ENCODE peak calls at places on chromosomes 16 and 17, in four cellular contexts. One of them, this sample, is unnamed.
A peak's percentile ranks its signal among the peaks of the same experiment; 100 is the strongest.

GRCh38 chr16:56559109-56559508 is 5.8 kb upstream of the MT4 start:
- DNase-seq in HAP-1: no peak
- DNase-seq in hepatocyte: no peak
- DNase-seq in endothelial cell of umbilical vein: no peak
- DNase-seq in this sample: no peak

GRCh38 chr17:31054761-31055160 is 40.0 kb upstream of the NF1 start:
- DNase-seq in HAP-1: no peak
- DNase-seq in hepatocyte: no peak
- DNase-seq in endothelial cell of umbilical vein: no peak
- DNase-seq in this sample: no peak

GRCh38 chr16:22139008-22139407 is 23.3 kb upstream of the SDR42E2 start:
- DNase-seq in HAP-1: no peak
- DNase-seq in hepatocyte: no peak
- DNase-seq in endothelial cell of umbilical vein: no peak
- DNase-seq in this sample: no peak

GRCh38 chr16:84048871-84049270 is 6.3 kb upstream of the SLC38A8 start:
- DNase-seq in HAP-1: no peak
- DNase-seq in hepatocyte: no peak
- DNase-seq in endothelial cell of umbilical vein: no peak
- DNase-seq in this sample: no peak

GRCh38 chr17:40647549-40648325 is at the start of gene SMARCE1:
- DNase-seq in HAP-1: peak; percentile 40
- DNase-seq in hepatocyte: peak; percentile 87
- DNase-seq in endothelial cell of umbilical vein: peak; percentile 83
- DNase-seq in this sample: peak; percentile 87

GRCh38 chr17:7443499-7444485 is 1.1 kb upstream of the CHRNB1 start:
- DNase-seq in HAP-1: no peak
- DNase-seq in hepatocyte: no peak
- DNase-seq in endothelial cell of umbilical vein: peak; percentile 14
- DNase-seq in this sample: no peak

GRCh38 chr16:85610446-85611204 is 2.5 kb upstream of the GSE1 start:
- DNase-seq in HAP-1: peak; percentile 74
- DNase-seq in hepatocyte: peak; percentile 94
- DNase-seq in endothelial cell of umbilical vein: peak; percentile 53
- DNase-seq in this sample: peak; percentile 83

GRCh38 chr17:81966343-81967243 is 5.6 kb upstream of the NOTUM start:
- DNase-seq in HAP-1: no peak
- DNase-seq in hepatocyte: peak; percentile 80
- DNase-seq in endothelial cell of umbilical vein: no peak
- DNase-seq in this sample: peak; percentile 69

GRCh38 chr17:63434951-63435571 is 11.0 kb downstream of the CYB561 start:
- DNase-seq in HAP-1: no peak
- DNase-seq in hepatocyte: no peak
- DNase-seq in endothelial cell of umbilical vein: peak; percentile 39
- DNase-seq in this sample: no peak

GRCh38 chr17:78996781-78997201 is 12.8 kb downstream of the CANT1 start:
- DNase-seq in HAP-1: no peak
- DNase-seq in hepatocyte: no peak
- DNase-seq in endothelial cell of umbilical vein: no peak
- DNase-seq in this sample: no peak

GRCh38 chr16:75376475-75376907 is 56.8 kb downstream of the CFDP1 start:
- DNase-seq in HAP-1: no peak
- DNase-seq in hepatocyte: peak; percentile 45
- DNase-seq in endothelial cell of umbilical vein: no peak
- DNase-seq in this sample: no peak

GRCh38 chr17:41538565-41538991 is 10.5 kb upstream of the KRT19 start:
- DNase-seq in HAP-1: no peak
- DNase-seq in hepatocyte: peak; percentile 52
- DNase-seq in endothelial cell of umbilical vein: no peak
- DNase-seq in this sample: no peak

GRCh38 chr17:80791758-80792284 is 199.8 kb upstream of the CHMP6 start:
- DNase-seq in HAP-1: no peak
- DNase-seq in hepatocyte: peak; percentile 86
- DNase-seq in endothelial cell of umbilical vein: peak; percentile 98
- DNase-seq in this sample: no peak

GRCh38 chr17:36778458-36778857 is 158.8 kb upstream of the LHX1 start:
- DNase-seq in HAP-1: no peak
- DNase-seq in hepatocyte: no peak
- DNase-seq in endothelial cell of umbilical vein: no peak
- DNase-seq in this sample: no peak

GRCh38 chr16:68229431-68230175 is 6.3 kb downstream of the ESRP2 start:
- DNase-seq in HAP-1: peak; percentile 41
- DNase-seq in hepatocyte: peak; percentile 80
- DNase-seq in endothelial cell of umbilical vein: peak; percentile 66
- DNase-seq in this sample: peak; percentile 37

GRCh38 chr17:50255766-50256480 is 18.3 kb upstream of the TMEM92 start:
- DNase-seq in HAP-1: no peak
- DNase-seq in hepatocyte: no peak
- DNase-seq in endothelial cell of umbilical vein: no peak
- DNase-seq in this sample: no peak

GRCh38 chr16:83185902-83186301 is 559.1 kb downstream of the CDH13 start:
- DNase-seq in HAP-1: no peak
- DNase-seq in hepatocyte: no peak
- DNase-seq in endothelial cell of umbilical vein: no peak
- DNase-seq in this sample: no peak

GRCh38 chr17:63646492-63646815 is 24.2 kb downstream of the MAP3K3 start:
- DNase-seq in HAP-1: no peak
- DNase-seq in hepatocyte: no peak
- DNase-seq in endothelial cell of umbilical vein: no peak
- DNase-seq in this sample: no peak

GRCh38 chr17:36934144-36934758 is 3.0 kb upstream of the LHX1 start:
- DNase-seq in HAP-1: no peak
- DNase-seq in hepatocyte: no peak
- DNase-seq in endothelial cell of umbilical vein: no peak
- DNase-seq in this sample: no peak

GRCh38 chr16:1870365-1871082 is 1.4 kb downstream of the MEIOB start:
- DNase-seq in HAP-1: no peak
- DNase-seq in hepatocyte: peak; percentile 28
- DNase-seq in endothelial cell of umbilical vein: peak; percentile 29
- DNase-seq in this sample: no peak

GRCh38 chr16:29925173-29925804 is 737 bp downstream of the KCTD13 start:
- DNase-seq in HAP-1: no peak
- DNase-seq in hepatocyte: no peak
- DNase-seq in endothelial cell of umbilical vein: peak; percentile 37
- DNase-seq in this sample: no peak

GRCh38 chr17:34154916-34155730 is 100.0 kb upstream of the CCL2 start:
- DNase-seq in HAP-1: no peak
- DNase-seq in hepatocyte: no peak
- DNase-seq in endothelial cell of umbilical vein: no peak
- DNase-seq in this sample: peak; percentile 58

GRCh38 chr16:14522617-14523135 is 107.4 kb downstream of the PARN start:
- DNase-seq in HAP-1: peak; percentile 80
- DNase-seq in hepatocyte: no peak
- DNase-seq in endothelial cell of umbilical vein: no peak
- DNase-seq in this sample: no peak
- H3K36me3 ChIP-seq in HAP-1: peaks cover 2% of the 10 kb centered on the region
- H3K36me3 ChIP-seq in hepatocyte: no peaks in the 10 kb centered on the region
- H3K36me3 ChIP-seq in endothelial cell of umbilical vein: no peaks in the 10 kb centered on the region
- H3K36me3 ChIP-seq in this sample: no peaks in the 10 kb centered on the region

GRCh38 chr16:11032922-11033291 is 88.5 kb downstream of the CLEC16A start:
- DNase-seq in HAP-1: no peak
- DNase-seq in hepatocyte: peak; percentile 32
- DNase-seq in endothelial cell of umbilical vein: no peak
- DNase-seq in this sample: peak; percentile 42
- H3K36me3 ChIP-seq in HAP-1: no peaks in the 10 kb centered on the region
- H3K36me3 ChIP-seq in hepatocyte: no peaks in the 10 kb centered on the region
- H3K36me3 ChIP-seq in endothelial cell of umbilical vein: peaks cover 5% of the 10 kb centered on the region
- H3K36me3 ChIP-seq in this sample: peaks cover 25% of the 10 kb centered on the region

GRCh38 chr16:87342504-87342903 is 25.3 kb upstream of the C16orf95 start:
- DNase-seq in HAP-1: no peak
- DNase-seq in hepatocyte: no peak
- DNase-seq in endothelial cell of umbilical vein: no peak
- DNase-seq in this sample: no peak
- H3K36me3 ChIP-seq in HAP-1: peaks cover 31% of the 10 kb centered on the region
- H3K36me3 ChIP-seq in hepatocyte: no peaks in the 10 kb centered on the region
- H3K36me3 ChIP-seq in endothelial cell of umbilical vein: peaks cover 23% of the 10 kb centered on the region
- H3K36me3 ChIP-seq in this sample: peaks cover 16% of the 10 kb centered on the region

GRCh38 chr17:17258998-17259397 is 22.0 kb upstream of the FLCN start:
- DNase-seq in HAP-1: no peak
- DNase-seq in hepatocyte: no peak
- DNase-seq in endothelial cell of umbilical vein: no peak
- DNase-seq in this sample: no peak

GRCh38 chr17:17256316-17256715 is 19.3 kb upstream of the FLCN start:
- DNase-seq in HAP-1: no peak
- DNase-seq in hepatocyte: no peak
- DNase-seq in endothelial cell of umbilical vein: no peak
- DNase-seq in this sample: no peak

GRCh38 chr17:17254026-17254425 is 17.1 kb upstream of the FLCN start:
- DNase-seq in HAP-1: no peak
- DNase-seq in hepatocyte: no peak
- DNase-seq in endothelial cell of umbilical vein: no peak
- DNase-seq in this sample: no peak

GRCh38 chr17:17253445-17253844 is 16.5 kb upstream of the FLCN start:
- DNase-seq in HAP-1: no peak
- DNase-seq in hepatocyte: no peak
- DNase-seq in endothelial cell of umbilical vein: no peak
- DNase-seq in this sample: no peak

DNA sequence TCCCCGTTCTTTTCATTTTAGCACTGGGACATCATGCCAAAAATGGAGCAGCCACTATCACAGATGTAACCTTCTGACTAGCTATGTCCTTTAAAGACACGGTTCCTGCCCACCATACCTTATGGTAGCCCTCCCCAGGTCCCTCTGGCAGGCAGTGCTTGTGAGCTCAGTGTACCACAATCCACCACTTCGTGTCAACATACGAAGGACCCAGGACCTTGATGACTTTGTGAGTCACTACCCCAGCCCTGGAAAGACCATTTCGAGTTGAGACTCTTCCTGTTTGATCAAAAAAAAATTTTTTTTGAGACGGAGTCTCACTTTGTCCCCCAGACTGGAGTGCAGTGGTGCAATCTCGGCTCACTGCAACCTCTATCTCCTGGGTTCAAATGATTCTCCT is 21.0 kb upstream of the FLCN start:
- DNase-seq in HAP-1: no peak
- DNase-seq in hepatocyte: no peak
- DNase-seq in endothelial cell of umbilical vein: no peak
- DNase-seq in this sample: no peak
- H3K36me3 ChIP-seq in HAP-1: peaks cover 80% of the 10 kb centered on the region
- H3K36me3 ChIP-seq in hepatocyte: no peaks in the 10 kb centered on the region
- H3K36me3 ChIP-seq in endothelial cell of umbilical vein: peaks cover 22% of the 10 kb centered on the region
- H3K36me3 ChIP-seq in this sample: peaks cover 95% of the 10 kb centered on the region

DNA sequence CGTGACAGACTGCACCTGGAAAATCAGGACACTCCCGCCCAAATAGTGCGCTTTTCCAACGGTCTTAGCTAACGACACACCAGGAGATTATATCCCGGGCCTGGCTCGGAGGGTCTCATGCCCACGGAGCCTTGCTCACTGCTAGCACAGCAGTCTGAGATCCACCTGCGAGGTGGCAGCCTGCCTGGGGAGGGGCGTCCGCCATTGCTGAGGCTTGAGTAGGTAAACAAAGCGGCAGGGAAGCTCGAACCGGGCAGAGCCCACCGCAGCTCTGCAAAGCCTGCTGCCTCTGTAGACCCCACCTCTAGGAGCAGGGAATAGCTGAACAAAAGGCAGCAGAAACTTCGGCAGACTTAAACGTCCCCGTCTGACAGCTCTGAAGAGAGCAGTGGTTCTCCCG is 5.1 kb downstream of the GALNS start:
- DNase-seq in HAP-1: no peak
- DNase-seq in hepatocyte: no peak
- DNase-seq in endothelial cell of umbilical vein: no peak
- DNase-seq in this sample: no peak
- H3K36me3 ChIP-seq in HAP-1: no peaks in the 10 kb centered on the region
- H3K36me3 ChIP-seq in hepatocyte: no peaks in the 10 kb centered on the region
- H3K36me3 ChIP-seq in endothelial cell of umbilical vein: peaks cover 5% of the 10 kb centered on the region
- H3K36me3 ChIP-seq in this sample: no peaks in the 10 kb centered on the region

GRCh38 chr17:45341389-45342158 is 24.8 kb upstream of the MAP3K14 start:
- DNase-seq in HAP-1: no peak
- DNase-seq in hepatocyte: peak; percentile 73
- DNase-seq in endothelial cell of umbilical vein: peak; percentile 82
- DNase-seq in this sample: peak; percentile 71

GRCh38 chr17:45342306-45342705 is 25.5 kb upstream of the MAP3K14 start:
- DNase-seq in HAP-1: no peak
- DNase-seq in hepatocyte: no peak
- DNase-seq in endothelial cell of umbilical vein: no peak
- DNase-seq in this sample: no peak

GRCh38 chr17:45338996-45339535 is 22.2 kb upstream of the MAP3K14 start:
- DNase-seq in HAP-1: no peak
- DNase-seq in hepatocyte: no peak
- DNase-seq in endothelial cell of umbilical vein: no peak
- DNase-seq in this sample: no peak

GRCh38 chr17:45338023-45338781 is 21.4 kb upstream of the MAP3K14 start:
- DNase-seq in HAP-1: no peak
- DNase-seq in hepatocyte: no peak
- DNase-seq in endothelial cell of umbilical vein: peak; percentile 87
- DNase-seq in this sample: no peak

DNA sequence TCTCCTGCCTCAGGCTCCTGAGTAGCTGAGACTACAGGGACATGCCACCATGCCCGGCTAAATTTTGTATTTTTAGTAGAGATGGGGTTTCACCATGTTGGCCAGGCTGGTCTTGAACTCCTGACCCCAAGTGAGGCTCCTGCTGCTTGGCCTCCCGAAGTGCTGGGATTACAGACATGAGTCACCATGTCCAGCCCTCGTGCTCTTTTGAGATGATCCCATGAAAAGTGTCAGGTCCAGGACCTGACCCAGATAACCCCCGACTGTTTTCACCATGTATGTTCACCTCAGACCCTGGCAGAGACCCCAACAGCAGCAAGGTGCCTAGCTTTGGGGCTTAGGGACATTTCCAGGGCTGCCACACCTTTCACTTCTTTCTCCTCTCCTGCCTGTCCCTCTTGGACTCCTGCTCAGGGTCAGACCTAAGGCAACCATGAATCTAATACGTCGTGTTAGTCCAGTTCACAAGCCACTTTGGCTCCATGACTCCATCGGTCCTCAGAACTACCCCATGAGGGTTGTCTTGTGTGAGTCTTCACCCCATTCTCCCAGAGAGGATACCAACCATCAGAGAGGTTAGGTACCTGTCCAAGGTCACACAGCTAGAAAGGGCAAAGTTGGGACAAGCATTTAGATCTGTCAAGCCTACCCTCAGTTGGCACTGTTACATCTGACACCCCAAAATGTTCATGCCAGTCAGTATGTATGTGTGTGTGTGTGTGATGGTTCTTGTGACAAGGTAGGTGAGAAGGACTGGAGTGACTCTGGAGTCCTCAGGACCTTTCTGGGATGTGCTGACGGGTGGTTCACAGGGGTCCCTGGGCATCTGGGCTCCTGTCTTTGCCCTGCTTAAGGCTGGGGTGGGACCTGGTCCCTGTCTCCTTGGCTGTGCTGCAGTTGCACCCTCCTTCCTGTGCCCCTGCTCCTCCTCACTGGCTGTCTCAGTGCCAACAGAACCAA is 23.1 kb upstream of the MAP3K14 start:
- DNase-seq in HAP-1: no peak
- DNase-seq in hepatocyte: no peak
- DNase-seq in endothelial cell of umbilical vein: no peak
- DNase-seq in this sample: no peak
- H3K36me3 ChIP-seq in HAP-1: no peaks in the 10 kb centered on the region
- H3K36me3 ChIP-seq in hepatocyte: no peaks in the 10 kb centered on the region
- H3K36me3 ChIP-seq in endothelial cell of umbilical vein: no peaks in the 10 kb centered on the region
- H3K36me3 ChIP-seq in this sample: no peaks in the 10 kb centered on the region

This sample was measured in WERI-Rb-1.